ENCODE peak calls at places on chromosomes 3 and 15, in eight cellular contexts. T is CD4-positive, alpha-beta memory T cell; O is tibial artery; I is SJSA1; G is fibroblast of lung; J is CD4-positive, CD25-positive, alpha-beta regulatory T cell; M is HCT116; C is lung. X is an unnamed sample.

GRCh38 chr3:174125267-174125844 is 727.8 kb downstream of the NLGN1 start:
- DNase-seq in J (no peak), M (peak; percentile 31), T (no peak), I (no peak), G (peak; percentile 56), O (no peak), C (no peak), X (peak; percentile 26)

GRCh38 chr3:160921020-160921635 is 165.1 kb downstream of the PPM1L start:
- DNase-seq in J (peak; percentile 4), M (peak; percentile 21), C (no peak), G (peak; percentile 57), T (no peak), I (peak; percentile 44), O (no peak), X (no peak)

GRCh38 chr3:94063497-94064119 is 747 bp downstream of the NSUN3 start:
- DNase-seq in J (peak; percentile 41), C (no peak), M (no peak), G (no peak), T (peak; percentile 35), O (no peak), I (no peak), X (no peak)

GRCh38 chr3:155232605-155233004 is 60.9 kb downstream of the STRIT1 start:
- DNase-seq in G (peak; percentile 93), O (peak; percentile 84), T (no peak), J (no peak), C (peak; percentile 42), I (peak; percentile 47), M (peak; percentile 54), X (peak; percentile 73)

GRCh38 chr3:192216067-192216466 is 511.3 kb downstream of the FGF12 start:
- DNase-seq in J (no peak), I (no peak), G (no peak), M (no peak), T (no peak), O (no peak), C (no peak), X (no peak)

GRCh38 chr3:65593780-65594752 is 444.7 kb downstream of the MAGI1 start:
- DNase-seq in I (no peak), J (no peak), G (no peak), O (no peak), C (no peak), T (no peak), M (no peak), X (no peak)

GRCh38 chr3:110814170-110815007 is 257.2 kb upstream of the NECTIN3 start:
- DNase-seq in C (no peak), M (peak; percentile 93), T (peak; percentile 33), I (peak; percentile 90), G (peak; percentile 98), J (peak; percentile 5), O (no peak), X (peak; percentile 72)

GRCh38 chr15:96551722-96552121 is 221.2 kb downstream of the NR2F2 start:
- DNase-seq in I (no peak), J (no peak), G (no peak), M (no peak), C (no peak), T (no peak), O (no peak), X (no peak)

GRCh38 chr3:186360779-186361178 is 1.3 kb downstream of the DGKG start:
- DNase-seq in O (peak; percentile 71), M (no peak), T (no peak), G (no peak), C (no peak), J (no peak), I (no peak), X (no peak)

GRCh38 chr15:38860682-38861081 is 296.1 kb upstream of the RASGRP1 start:
- DNase-seq in C (no peak), M (no peak), T (no peak), I (no peak), O (no peak), G (no peak), J (no peak), X (no peak)

GRCh38 chr3:15527031-15527459 is 5.5 kb upstream of the COLQ start:
- DNase-seq in J (no peak), I (no peak), M (no peak), G (peak; percentile 8), C (no peak), T (no peak), O (no peak), X (no peak)

GRCh38 chr15:84748274-84749110 is at the start of gene ZNF592:
- DNase-seq in G (peak; percentile 73), I (peak; percentile 81), O (peak; percentile 93), J (peak; percentile 81), M (no peak), T (peak; percentile 80), C (peak; percentile 86), X (no peak)

GRCh38 chr3:51375571-51375970 is 9.5 kb upstream of the MANF start:
- DNase-seq in I (no peak), J (no peak), O (peak; percentile 39), G (no peak), T (no peak), C (no peak), M (no peak), X (no peak)

GRCh38 chr15:74994236-74994635 is 1.1 kb upstream of the SCAMP5 start:
- DNase-seq in J (no peak), M (no peak), T (no peak), G (no peak), C (no peak), I (no peak), O (no peak), X (no peak)

GRCh38 chr15:85480923-85481322 is 100.5 kb downstream of the AKAP13 start:
- DNase-seq in G (no peak), M (no peak), O (no peak), T (no peak), J (no peak), C (no peak), I (no peak), X (no peak)

GRCh38 chr3:171387047-171387446 is 73.2 kb downstream of the TNIK start:
- DNase-seq in C (no peak), I (no peak), G (no peak), J (no peak), O (no peak), T (no peak), M (no peak), X (no peak)

GRCh38 chr15:87527416-87527815 is 729.1 kb downstream of the NTRK3 start:
- DNase-seq in G (no peak), O (no peak), J (no peak), T (no peak), C (no peak), I (no peak), M (no peak), X (no peak)

DNA sequence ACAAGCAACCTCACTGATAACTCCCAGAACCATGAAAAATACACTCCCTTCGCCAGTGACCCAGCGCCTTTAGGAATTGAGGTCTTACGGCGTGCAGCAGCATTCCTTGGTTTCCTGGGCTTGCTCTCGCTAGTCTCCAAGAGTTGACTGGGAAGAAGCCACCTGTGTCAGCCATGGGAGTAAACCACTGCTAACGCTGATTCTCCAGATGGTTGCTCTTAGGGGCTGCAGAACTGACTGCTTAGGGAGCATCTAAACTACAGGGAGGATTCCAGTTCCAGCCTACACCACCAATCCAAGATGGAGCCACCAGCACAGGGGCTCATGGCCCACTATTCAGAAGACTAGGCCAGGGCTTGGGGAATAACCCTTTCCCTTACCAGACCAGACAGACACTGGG is 2.4 kb downstream of the RBPMS2 start:
- DNase-seq in C (no peak), T (no peak), M (no peak), G (no peak), J (no peak), I (no peak), O (no peak), X (no peak)
- H3K4me3 ChIP-seq in C (no peak overlapping the region), T (no peak overlapping the region), M (no peak overlapping the region), G (no peak overlapping the region), J (no peak overlapping the region), I (no peak overlapping the region), O (peak overlapping the region; percentile 75), X (no peak overlapping the region)

DNA sequence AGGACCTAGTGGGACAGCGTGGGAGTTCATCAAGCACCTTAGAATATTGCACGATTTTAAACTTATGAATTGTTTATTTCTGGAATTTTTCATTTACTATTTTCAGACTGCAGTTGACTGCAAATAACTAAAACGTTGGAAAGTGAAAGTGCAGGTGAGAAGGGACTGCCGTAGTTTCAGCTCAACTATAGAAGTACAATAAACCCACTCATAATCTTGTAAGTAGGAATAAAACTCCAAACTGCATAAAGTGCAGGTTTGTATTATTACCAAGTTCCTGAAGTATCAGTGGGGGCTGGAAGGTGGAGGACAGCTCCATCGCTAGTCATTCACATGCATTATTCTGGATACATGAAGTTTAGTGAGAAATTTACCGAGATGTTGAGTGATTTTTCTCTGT is 43.4 kb upstream of the PLCL2 start:
- DNase-seq in G (no peak), J (peak; percentile 22), O (no peak), C (no peak), T (no peak), I (no peak), M (no peak), X (no peak)
- H3K4me3 ChIP-seq in G (no peak overlapping the region), J (peak overlapping the region; percentile 72), O (no peak overlapping the region), C (no peak overlapping the region), T (no peak overlapping the region), I (no peak overlapping the region), M (no peak overlapping the region), X (no peak overlapping the region)

DNA sequence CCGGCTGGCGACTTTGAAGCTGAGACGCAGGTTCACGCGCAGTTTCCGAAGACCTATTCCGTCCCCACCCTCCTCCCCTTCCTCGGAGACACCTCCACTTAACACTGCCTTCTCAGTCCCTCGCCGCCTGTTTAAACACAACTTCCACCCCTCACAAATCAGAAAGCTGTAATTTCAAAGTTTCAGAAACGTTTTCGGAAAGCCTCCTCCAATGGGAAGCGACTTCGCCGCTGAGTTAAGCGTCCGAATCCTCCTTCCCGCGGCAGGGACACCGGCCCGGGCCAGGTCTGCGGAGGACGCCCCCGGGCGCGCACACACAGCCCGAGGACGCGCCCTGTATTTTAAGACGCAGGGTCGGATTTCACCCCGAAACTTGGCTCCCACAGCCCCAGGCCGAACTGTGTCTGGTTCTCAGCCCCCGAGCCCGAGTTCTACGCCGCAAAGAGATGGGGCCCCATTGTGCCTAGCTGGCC is 554 bp upstream of the LRRN1 start:
- DNase-seq in G (no peak), T (no peak), M (no peak), J (peak; percentile 80), I (no peak), C (no peak), O (no peak), X (no peak)
- H3K4me3 ChIP-seq in G (no peak overlapping the region), T (no peak overlapping the region), M (no peak overlapping the region), J (no peak overlapping the region), I (no peak overlapping the region), C (peak overlapping the region; percentile 65), O (peak overlapping the region; percentile 57), X (no peak overlapping the region)

GRCh38 chr3:31531992-31532586 is 636 bp upstream of the STT3B start:
- DNase-seq in G (peak; percentile 99), C (peak; percentile 99), M (peak; percentile 96), J (peak; percentile 99), I (peak; percentile 98), O (peak; percentile 99), T (peak; percentile 98), X (peak; percentile 89)

GRCh38 chr3:31536417-31536991 is 3.8 kb downstream of the STT3B start:
- DNase-seq in M (no peak), I (no peak), O (no peak), J (peak; percentile 54), T (no peak), G (peak; percentile 17), C (no peak), X (no peak)

GRCh38 chr3:31532587-31533168 is at the start of gene STT3B:
- DNase-seq in M (peak; percentile 40), I (peak; percentile 79), T (peak; percentile 85), C (peak; percentile 84), G (peak; percentile 80), J (peak; percentile 93), O (peak; percentile 90), X (peak; percentile 44)

GRCh38 chr3:31533169-31533870 is 595 bp downstream of the STT3B start:
- DNase-seq in I (peak; percentile 49), G (peak; percentile 19), O (peak; percentile 82), T (peak; percentile 78), J (peak; percentile 65), M (no peak), C (peak; percentile 52), X (no peak)

GRCh38 chr3:31534036-31534435 is 1.3 kb downstream of the STT3B start:
- DNase-seq in T (peak; percentile 46), O (no peak), M (no peak), J (peak; percentile 65), C (no peak), G (peak; percentile 37), I (no peak), X (no peak)
- H3K4me3 ChIP-seq in T (peak overlapping the region; percentile 70), O (peak overlapping the region; percentile 79), M (peak overlapping the region; percentile 88), J (peak overlapping the region; percentile 99), C (peak overlapping the region; percentile 62), G (peak overlapping the region; percentile 76), I (peak overlapping the region; percentile 78), X (peak overlapping the region; percentile 72)

X was measured in HFF-Myc.